ENCODE peak calls at places on chromosomes 13 and 19, in seven cellular contexts. One of them, this sample, is unnamed. For H3K9me3, the result is how much of the 10 kb centered on the place peaks cover.

GRCh38 chr13:45257638-45258338 is 56.9 kb upstream of the KCTD4 start:
- DNase-seq in mammary epithelial cell: no peak
- DNase-seq in fibroblast of lung: no peak
- DNase-seq in PC-3: peak
- DNase-seq in A673: no peak
- DNase-seq in PC-9: no peak
- DNase-seq in neural progenitor cell: no peak
- DNase-seq in this sample: no peak

GRCh38 chr13:110702591-110703526 is 3.1 kb downstream of the CARS2 start:
- DNase-seq in mammary epithelial cell: no peak
- DNase-seq in fibroblast of lung: peak
- DNase-seq in neural progenitor cell: no peak
- DNase-seq in PC-3: no peak
- DNase-seq in A673: no peak
- DNase-seq in PC-9: no peak
- DNase-seq in this sample: no peak

GRCh38 chr19:40616178-40616577 is 15.0 kb downstream of the LTBP4 start:
- DNase-seq in neural progenitor cell: no peak
- DNase-seq in A673: no peak
- DNase-seq in PC-3: no peak
- DNase-seq in mammary epithelial cell: no peak
- DNase-seq in fibroblast of lung: no peak
- DNase-seq in PC-9: no peak
- DNase-seq in this sample: no peak

GRCh38 chr13:99321709-99322108 is 14.5 kb upstream of the GPR183 start:
- DNase-seq in mammary epithelial cell: no peak
- DNase-seq in fibroblast of lung: no peak
- DNase-seq in PC-3: no peak
- DNase-seq in neural progenitor cell: no peak
- DNase-seq in A673: no peak
- DNase-seq in PC-9: no peak
- DNase-seq in this sample: no peak

GRCh38 chr19:39237200-39238184 is 7.3 kb downstream of the IFNL3 start:
- DNase-seq in PC-3: peak
- DNase-seq in PC-9: peak
- DNase-seq in fibroblast of lung: no peak
- DNase-seq in A673: no peak
- DNase-seq in mammary epithelial cell: peak
- DNase-seq in neural progenitor cell: no peak
- DNase-seq in this sample: peak

GRCh38 chr19:6210091-6210490 is 69.7 kb downstream of the MLLT1 start:
- DNase-seq in neural progenitor cell: no peak
- DNase-seq in fibroblast of lung: no peak
- DNase-seq in mammary epithelial cell: no peak
- DNase-seq in PC-9: no peak
- DNase-seq in PC-3: no peak
- DNase-seq in A673: no peak
- DNase-seq in this sample: no peak

GRCh38 chr19:1833540-1833939 is 14.7 kb downstream of the REXO1 start:
- DNase-seq in fibroblast of lung: no peak
- DNase-seq in PC-9: no peak
- DNase-seq in neural progenitor cell: no peak
- DNase-seq in PC-3: no peak
- DNase-seq in A673: no peak
- DNase-seq in mammary epithelial cell: no peak
- DNase-seq in this sample: no peak

GRCh38 chr19:39126593-39127187 is 1.1 kb downstream of the PAK4 start:
- DNase-seq in PC-9: peak
- DNase-seq in fibroblast of lung: peak
- DNase-seq in A673: peak
- DNase-seq in PC-3: peak
- DNase-seq in mammary epithelial cell: peak
- DNase-seq in neural progenitor cell: peak
- DNase-seq in this sample: no peak

GRCh38 chr13:20230913-20231838 is 943 bp downstream of the GJB6 start:
- DNase-seq in mammary epithelial cell: no peak
- DNase-seq in fibroblast of lung: no peak
- DNase-seq in A673: no peak
- DNase-seq in neural progenitor cell: peak
- DNase-seq in PC-3: no peak
- DNase-seq in PC-9: no peak
- DNase-seq in this sample: no peak

GRCh38 chr13:48156466-48156865 is 61.6 kb upstream of the MED4 start:
- DNase-seq in A673: peak
- DNase-seq in PC-9: no peak
- DNase-seq in PC-3: no peak
- DNase-seq in mammary epithelial cell: peak
- DNase-seq in neural progenitor cell: no peak
- DNase-seq in fibroblast of lung: no peak
- DNase-seq in this sample: peak

GRCh38 chr13:103794526-103794925 is 728.3 kb upstream of the SLC10A2 start:
- DNase-seq in A673: no peak
- DNase-seq in PC-9: no peak
- DNase-seq in mammary epithelial cell: no peak
- DNase-seq in neural progenitor cell: peak
- DNase-seq in PC-3: no peak
- DNase-seq in fibroblast of lung: no peak
- DNase-seq in this sample: no peak

GRCh38 chr19:5457709-5458108 is 2.5 kb downstream of the ZNRF4 start:
- DNase-seq in neural progenitor cell: no peak
- DNase-seq in PC-3: no peak
- DNase-seq in fibroblast of lung: no peak
- DNase-seq in PC-9: no peak
- DNase-seq in mammary epithelial cell: no peak
- DNase-seq in A673: no peak
- DNase-seq in this sample: no peak

GRCh38 chr19:35977446-35978222 is 17.4 kb upstream of the SDHAF1 start:
- DNase-seq in PC-9: no peak
- DNase-seq in A673: peak
- DNase-seq in fibroblast of lung: no peak
- DNase-seq in PC-3: no peak
- DNase-seq in neural progenitor cell: peak
- DNase-seq in mammary epithelial cell: no peak
- DNase-seq in this sample: no peak

GRCh38 chr19:12574036-12574435 is 22.8 kb upstream of the ZNF564 start:
- DNase-seq in neural progenitor cell: no peak
- DNase-seq in PC-3: no peak
- DNase-seq in PC-9: no peak
- DNase-seq in mammary epithelial cell: no peak
- DNase-seq in A673: no peak
- DNase-seq in fibroblast of lung: no peak
- DNase-seq in this sample: peak

GRCh38 chr19:47438793-47439220 is 19.5 kb upstream of the MEIS3 start:
- DNase-seq in PC-3: peak
- DNase-seq in mammary epithelial cell: no peak
- DNase-seq in PC-9: peak
- DNase-seq in neural progenitor cell: no peak
- DNase-seq in fibroblast of lung: no peak
- DNase-seq in A673: no peak
- DNase-seq in this sample: no peak

GRCh38 chr19:40445945-40446784 is 2.0 kb upstream of the SERTAD3 start:
- DNase-seq in A673: peak
- DNase-seq in neural progenitor cell: peak
- DNase-seq in PC-9: peak
- DNase-seq in fibroblast of lung: no peak
- DNase-seq in mammary epithelial cell: peak
- DNase-seq in PC-3: peak
- DNase-seq in this sample: no peak

GRCh38 chr19:46294475-46294874 is 2.4 kb upstream of the HIF3A start:
- DNase-seq in PC-9: no peak
- DNase-seq in A673: no peak
- DNase-seq in mammary epithelial cell: no peak
- DNase-seq in PC-3: no peak
- DNase-seq in fibroblast of lung: no peak
- DNase-seq in neural progenitor cell: no peak
- DNase-seq in this sample: no peak

GRCh38 chr13:96279904-96280303 is 190.0 kb downstream of the HS6ST3 start:
- DNase-seq in A673: no peak
- DNase-seq in fibroblast of lung: no peak
- DNase-seq in PC-9: no peak
- DNase-seq in mammary epithelial cell: no peak
- DNase-seq in neural progenitor cell: no peak
- DNase-seq in PC-3: no peak
- DNase-seq in this sample: no peak

GRCh38 chr13:21528616-21529015 is 69.5 kb upstream of the ZDHHC20 start:
- DNase-seq in neural progenitor cell: no peak
- DNase-seq in fibroblast of lung: no peak
- DNase-seq in PC-9: no peak
- DNase-seq in PC-3: peak
- DNase-seq in mammary epithelial cell: no peak
- DNase-seq in A673: peak
- DNase-seq in this sample: no peak

GRCh38 chr19:18674616-18675015 is 8.9 kb upstream of the CRTC1 start:
- DNase-seq in A673: no peak
- DNase-seq in mammary epithelial cell: peak
- DNase-seq in fibroblast of lung: no peak
- DNase-seq in neural progenitor cell: no peak
- DNase-seq in PC-9: no peak
- DNase-seq in PC-3: peak
- DNase-seq in this sample: no peak

GRCh38 chr13:32212420-32212819 is 102.7 kb downstream of the ZAR1L start:
- DNase-seq in neural progenitor cell: no peak
- DNase-seq in PC-9: no peak
- DNase-seq in PC-3: peak
- DNase-seq in A673: no peak
- DNase-seq in mammary epithelial cell: peak
- DNase-seq in fibroblast of lung: peak
- DNase-seq in this sample: no peak

GRCh38 chr19:3695124-3695733 is 5.0 kb downstream of the PIP5K1C start:
- DNase-seq in PC-9: no peak
- DNase-seq in neural progenitor cell: no peak
- DNase-seq in fibroblast of lung: no peak
- DNase-seq in PC-3: no peak
- DNase-seq in mammary epithelial cell: no peak
- DNase-seq in A673: no peak
- DNase-seq in this sample: no peak

DNA sequence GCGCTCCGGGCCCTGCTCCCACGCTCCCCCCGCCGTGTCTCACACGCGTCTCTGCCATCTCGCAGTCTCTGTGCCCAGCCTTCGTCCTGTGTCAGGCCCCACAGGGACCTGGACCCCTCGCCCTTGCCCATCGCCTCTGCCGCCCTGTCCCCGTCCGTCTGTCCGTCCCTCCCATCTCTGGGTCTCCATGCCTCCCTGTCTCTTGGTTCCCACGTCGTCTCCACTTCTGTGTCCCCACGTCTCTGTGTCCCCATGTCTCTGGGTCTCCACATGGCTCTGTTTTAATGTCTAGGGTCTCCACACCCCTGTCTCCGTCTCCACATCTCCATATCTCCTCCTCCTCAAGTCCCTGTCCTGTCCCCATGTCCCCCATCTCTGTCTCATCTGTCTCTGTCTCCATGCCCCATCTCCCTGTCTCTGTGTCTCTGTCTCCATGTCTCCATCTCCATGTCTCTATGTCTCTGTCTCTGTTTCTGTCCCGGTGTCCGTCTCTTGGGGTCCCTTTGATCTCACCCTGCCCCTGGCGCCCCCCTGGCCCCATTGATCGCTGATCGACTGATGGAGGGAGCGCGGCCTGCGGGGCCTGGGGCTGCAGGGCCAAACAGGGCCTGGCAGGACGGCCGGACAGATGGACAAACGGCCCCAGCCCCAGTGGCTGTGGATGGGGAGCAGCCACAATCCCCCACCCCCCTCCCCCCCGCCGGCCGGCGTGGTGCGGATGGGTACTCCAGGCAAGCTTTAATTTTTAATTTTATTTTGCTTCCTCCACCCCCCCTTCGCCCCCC is 12.8 kb downstream of the ERFL start:
- DNase-seq in mammary epithelial cell: no peak
- DNase-seq in fibroblast of lung: no peak
- DNase-seq in PC-3: no peak
- DNase-seq in A673: no peak
- DNase-seq in neural progenitor cell: no peak
- DNase-seq in PC-9: no peak
- DNase-seq in this sample: no peak
- TF ChIP-seq EZH2 in mammary epithelial cell: peak
- TF ChIP-seq EZH2 in fibroblast of lung: peak
- TF ChIP-seq EZH2 in PC-3: no peak
- TF ChIP-seq EZH2 in A673: peak
- TF ChIP-seq EZH2 in neural progenitor cell: peak
- TF ChIP-seq EZH2 in PC-9: no peak
- TF ChIP-seq EZH2 in this sample: no peak

DNA sequence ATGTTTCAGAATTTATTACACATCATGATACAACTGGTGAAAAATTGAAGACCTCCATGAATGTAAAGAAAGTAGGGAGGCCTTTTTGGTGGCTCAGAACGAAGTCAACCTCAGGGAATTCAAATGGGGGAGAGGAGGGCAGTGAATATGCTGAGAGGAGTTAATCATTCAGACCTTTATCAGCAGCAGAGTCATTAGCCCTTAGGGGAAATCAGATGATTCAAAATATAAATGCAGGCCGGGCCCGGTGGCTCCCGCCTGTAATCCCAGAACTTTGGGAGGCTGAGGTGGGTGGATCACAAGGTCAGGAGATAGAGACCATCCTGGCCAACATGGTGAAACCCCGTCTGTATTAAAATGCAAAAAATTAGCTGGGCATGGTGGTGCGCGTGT is 80.4 kb upstream of the ZNF420 start:
- DNase-seq in A673: no peak
- DNase-seq in neural progenitor cell: no peak
- DNase-seq in PC-3: no peak
- DNase-seq in mammary epithelial cell: no peak
- DNase-seq in fibroblast of lung: no peak
- DNase-seq in PC-9: no peak
- DNase-seq in this sample: no peak
- H3K9me3 ChIP-seq in A673: under half
- H3K9me3 ChIP-seq in neural progenitor cell: under half
- H3K9me3 ChIP-seq in PC-3: under half
- H3K9me3 ChIP-seq in mammary epithelial cell: under half
- H3K9me3 ChIP-seq in fibroblast of lung: under half
- H3K9me3 ChIP-seq in PC-9: under half
- H3K9me3 ChIP-seq in this sample: under half

GRCh38 chr13:27928805-27929753 is 9.3 kb downstream of the PDX1 start:
- DNase-seq in fibroblast of lung: no peak
- DNase-seq in A673: no peak
- DNase-seq in mammary epithelial cell: no peak
- DNase-seq in neural progenitor cell: no peak
- DNase-seq in PC-3: no peak
- DNase-seq in PC-9: no peak
- DNase-seq in this sample: no peak
- TF ChIP-seq EZH2 in fibroblast of lung: peak
- TF ChIP-seq EZH2 in A673: peak
- TF ChIP-seq EZH2 in mammary epithelial cell: peak
- TF ChIP-seq EZH2 in neural progenitor cell: peak
- TF ChIP-seq EZH2 in PC-3: no peak
- TF ChIP-seq EZH2 in PC-9: no peak
- TF ChIP-seq EZH2 in this sample: no peak

GRCh38 chr13:18921063-18921462 is 260.6 kb downstream of the TUBA3C start:
- DNase-seq in PC-9: no peak
- DNase-seq in neural progenitor cell: no peak
- DNase-seq in mammary epithelial cell: no peak
- DNase-seq in fibroblast of lung: no peak
- DNase-seq in PC-3: no peak
- DNase-seq in A673: no peak
- DNase-seq in this sample: no peak
- H3K9me3 ChIP-seq in PC-9: under half
- H3K9me3 ChIP-seq in neural progenitor cell: under half
- H3K9me3 ChIP-seq in mammary epithelial cell: under half
- H3K9me3 ChIP-seq in fibroblast of lung: under half
- H3K9me3 ChIP-seq in PC-3: under half
- H3K9me3 ChIP-seq in A673: under half
- H3K9me3 ChIP-seq in this sample: under half

GRCh38 chr19:10286803-10287737 is at the start of gene ICAM4:
- DNase-seq in PC-3: no peak
- DNase-seq in neural progenitor cell: peak
- DNase-seq in fibroblast of lung: peak
- DNase-seq in A673: peak
- DNase-seq in mammary epithelial cell: no peak
- DNase-seq in PC-9: no peak
- DNase-seq in this sample: no peak
- TF ChIP-seq EZH2 in PC-3: no peak
- TF ChIP-seq EZH2 in neural progenitor cell: peak
- TF ChIP-seq EZH2 in fibroblast of lung: no peak
- TF ChIP-seq EZH2 in A673: no peak
- TF ChIP-seq EZH2 in mammary epithelial cell: no peak
- TF ChIP-seq EZH2 in PC-9: no peak
- TF ChIP-seq EZH2 in this sample: no peak